ENCODE peak calls at places on chromosomes 13 and 19, in ten cellular contexts. N is brain microvascular endothelial cell, E is H9, K is ascending aorta, S is left lung, U is A673, J is cardiac muscle cell, R is Peyer's patch, D is endodermal cell, L is BE2C. V is an unnamed sample. For H3K27me3, the result is how much of the 10 kb centered on the place peaks cover.

GRCh38 chr19:1133471-1133929 is 29.7 kb downstream of the GPX4 start:
- DNase-seq in N (no peak), E (peak), K (no peak), S (no peak), U (peak), J (no peak), R (peak), D (peak), L (no peak), V (peak)

GRCh38 chr13:83622422-83622784 is 259.9 kb downstream of the SLITRK1 start:
- DNase-seq in N (peak), E (no peak), K (no peak), S (no peak), U (no peak), J (no peak), R (no peak), D (no peak), L (no peak), V (no peak)

GRCh38 chr13:102091231-102091630 is 310.6 kb downstream of the FGF14 start:
- DNase-seq in N (peak), E (peak), K (no peak), S (no peak), U (peak), J (peak), R (no peak), D (peak), L (peak), V (no peak)

GRCh38 chr19:3612330-3612729 is 5.7 kb upstream of the TBXA2R start:
- DNase-seq in N (no peak), E (no peak), K (no peak), S (no peak), U (no peak), J (no peak), R (no peak), D (no peak), L (no peak), V (no peak)

GRCh38 chr19:29516821-29517395 is 8.9 kb upstream of the VSTM2B start:
- DNase-seq in N (no peak), E (no peak), K (no peak), S (no peak), U (no peak), J (no peak), R (no peak), D (no peak), L (no peak), V (no peak)

GRCh38 chr19:19407640-19407933 is 2.1 kb downstream of the GATAD2A start:
- DNase-seq in N (no peak), E (no peak), K (no peak), S (no peak), U (no peak), J (no peak), R (no peak), D (no peak), L (no peak), V (no peak)

GRCh38 chr13:47114030-47114429 is 217.2 kb upstream of the HTR2A start:
- DNase-seq in N (peak), E (no peak), K (no peak), S (no peak), U (no peak), J (no peak), R (no peak), D (no peak), L (no peak), V (no peak)

GRCh38 chr13:109369357-109370052 is 416.9 kb downstream of the IRS2 start:
- DNase-seq in N (no peak), E (no peak), K (no peak), S (no peak), U (no peak), J (no peak), R (no peak), D (no peak), L (peak), V (no peak)

GRCh38 chr13:104327217-104327616 is 1261.0 kb upstream of the SLC10A2 start:
- DNase-seq in N (no peak), E (no peak), K (no peak), S (no peak), U (no peak), J (no peak), R (no peak), D (no peak), L (no peak), V (no peak)

GRCh38 chr19:13149628-13150186 is 468 bp downstream of the STX10 start:
- DNase-seq in N (peak), E (peak), K (peak), S (peak), U (peak), J (peak), R (peak), D (peak), L (peak), V (peak)

GRCh38 chr13:113922412-113923118 is 51.3 kb downstream of the C13orf46 start:
- DNase-seq in N (no peak), E (peak), K (no peak), S (no peak), U (no peak), J (no peak), R (no peak), D (peak), L (no peak), V (no peak)

GRCh38 chr13:106373304-106373988 is 162.0 kb downstream of the EFNB2 start:
- DNase-seq in N (no peak), E (no peak), K (no peak), S (no peak), U (peak), J (no peak), R (no peak), D (no peak), L (no peak), V (no peak)

GRCh38 chr13:99344610-99345208 is 37.5 kb upstream of the GPR183 start:
- DNase-seq in N (no peak), E (no peak), K (no peak), S (no peak), U (no peak), J (no peak), R (no peak), D (no peak), L (no peak), V (no peak)

GRCh38 chr19:872266-872951 is 12.9 kb downstream of the CFD start:
- DNase-seq in N (no peak), E (peak), K (no peak), S (no peak), U (peak), J (peak), R (peak), D (peak), L (peak), V (peak)

GRCh38 chr13:60379837-60380236 is 17.2 kb upstream of the TDRD3 start:
- DNase-seq in N (no peak), E (no peak), K (no peak), S (no peak), U (peak), J (no peak), R (no peak), D (no peak), L (no peak), V (no peak)

GRCh38 chr19:44737238-44738160 is 11.0 kb upstream of the BCL3 start:
- DNase-seq in N (peak), E (peak), K (no peak), S (no peak), U (no peak), J (no peak), R (no peak), D (no peak), L (no peak), V (no peak)

GRCh38 chr13:98447881-98448641 is 128.8 kb downstream of the STK24 start:
- DNase-seq in N (no peak), E (peak), K (no peak), S (no peak), U (peak), J (peak), R (no peak), D (peak), L (peak), V (no peak)

GRCh38 chr19:47994209-47994802 is at the start of gene ELSPBP1:
- DNase-seq in N (no peak), E (no peak), K (no peak), S (no peak), U (peak), J (no peak), R (no peak), D (no peak), L (no peak), V (no peak)

GRCh38 chr19:47996230-47996727 is 1.8 kb downstream of the ELSPBP1 start:
- DNase-seq in N (no peak), E (no peak), K (no peak), S (no peak), U (no peak), J (no peak), R (no peak), D (no peak), L (no peak), V (no peak)

GRCh38 chr19:47992070-47992469 is at the start of gene BSPH1:
- DNase-seq in N (no peak), E (no peak), K (no peak), S (no peak), U (no peak), J (no peak), R (no peak), D (no peak), L (no peak), V (no peak)

GRCh38 chr19:47991191-47991808 is 670 bp downstream of the BSPH1 start:
- DNase-seq in N (no peak), E (no peak), K (no peak), S (no peak), U (no peak), J (no peak), R (no peak), D (no peak), L (no peak), V (no peak)
- H3K27me3 ChIP-seq in N (under half), E (under half), K (under half), S (under half), U (under half), J (under half), R (under half), D (under half), L (under half), V (under half)

DNA sequence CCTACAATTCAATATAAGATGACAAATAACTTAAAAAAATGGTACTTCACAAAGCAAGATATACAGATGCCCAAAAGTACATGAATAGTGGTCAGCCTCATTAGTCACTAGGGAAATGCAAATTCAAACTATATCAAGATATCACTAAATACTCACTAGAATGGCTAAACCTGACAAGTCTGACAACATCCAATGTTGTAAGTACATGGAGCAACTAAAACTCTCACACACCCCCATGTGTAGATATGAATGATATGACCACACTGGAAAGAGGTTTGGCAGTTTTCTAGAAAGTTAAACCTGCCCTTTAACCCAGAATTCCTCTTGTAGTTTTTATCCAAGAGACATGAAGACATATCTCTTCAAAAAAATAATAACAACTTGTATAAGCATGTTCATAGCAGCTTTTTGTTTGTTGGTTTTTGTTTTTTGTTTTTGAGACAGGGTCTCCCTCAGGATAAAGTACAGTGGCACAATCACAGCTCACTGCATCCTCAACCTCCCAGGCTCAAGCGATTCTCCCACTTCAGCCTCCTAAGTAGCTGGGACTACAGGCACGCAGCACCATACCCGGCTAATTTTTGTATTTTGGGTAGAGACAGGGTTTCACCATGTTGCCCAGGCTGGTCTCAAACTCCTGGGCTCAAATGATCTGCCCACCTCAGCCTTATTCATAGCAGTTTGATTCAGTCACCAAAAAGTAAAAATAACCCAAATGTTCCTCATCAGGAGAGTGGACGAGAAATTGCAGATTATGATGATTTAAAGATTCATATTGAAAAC is 55.1 kb downstream of the RFX2 start:
- DNase-seq in N (no peak), E (no peak), K (no peak), S (no peak), U (no peak), J (no peak), R (no peak), D (no peak), L (no peak), V (no peak)
- H3K27me3 ChIP-seq in N (under half), E (under half), K (under half), S (under half), U (under half), J (under half), R (under half), D (under half), L (under half), V (under half)

GRCh38 chr19:55449469-55449868 is 6.4 kb upstream of the SHISA7 start:
- DNase-seq in N (no peak), E (no peak), K (no peak), S (no peak), U (no peak), J (no peak), R (no peak), D (no peak), L (no peak), V (no peak)
- H3K27me3 ChIP-seq in N (under half), E (under half), K (under half), S (under half), U (under half), J (half or more), R (under half), D (half or more), L (under half), V (under half)

DNA sequence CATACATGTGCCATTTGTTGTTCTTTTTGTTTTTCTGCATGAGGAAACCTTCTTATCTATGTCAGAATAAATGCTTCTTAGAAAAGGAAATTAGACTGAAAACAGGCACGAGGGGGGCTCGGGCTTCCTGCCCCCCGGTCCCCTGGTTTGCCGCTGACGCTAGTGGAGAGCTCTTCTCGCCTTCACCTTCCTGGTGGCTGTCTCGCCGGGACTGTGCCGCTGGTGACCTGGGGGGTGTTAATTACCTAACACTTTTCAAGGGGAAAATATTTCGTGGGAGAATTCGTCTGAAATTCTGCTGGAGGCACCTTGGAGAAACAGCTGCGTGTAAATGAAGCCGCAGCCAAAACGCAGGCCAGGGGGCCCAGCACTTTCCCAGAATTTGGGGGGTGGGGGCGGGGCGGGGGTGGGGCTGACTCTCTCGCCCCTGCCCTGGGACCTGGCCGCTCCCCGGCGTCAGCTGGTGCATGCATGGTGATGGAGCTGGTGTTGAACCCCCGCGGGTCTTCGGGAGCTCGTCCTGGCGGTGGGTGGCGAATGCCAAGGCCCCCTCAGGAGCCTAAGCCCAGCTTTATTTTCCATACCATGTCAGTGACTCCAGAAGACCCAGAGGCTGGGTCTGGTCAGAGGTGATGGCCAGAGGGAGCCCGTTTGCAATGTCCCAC is 58.3 kb upstream of the MCF2L start:
- DNase-seq in N (no peak), E (no peak), K (no peak), S (no peak), U (no peak), J (no peak), R (no peak), D (peak), L (no peak), V (no peak)
- H3K27me3 ChIP-seq in N (under half), E (under half), K (under half), S (under half), U (under half), J (under half), R (under half), D (under half), L (under half), V (under half)

DNA sequence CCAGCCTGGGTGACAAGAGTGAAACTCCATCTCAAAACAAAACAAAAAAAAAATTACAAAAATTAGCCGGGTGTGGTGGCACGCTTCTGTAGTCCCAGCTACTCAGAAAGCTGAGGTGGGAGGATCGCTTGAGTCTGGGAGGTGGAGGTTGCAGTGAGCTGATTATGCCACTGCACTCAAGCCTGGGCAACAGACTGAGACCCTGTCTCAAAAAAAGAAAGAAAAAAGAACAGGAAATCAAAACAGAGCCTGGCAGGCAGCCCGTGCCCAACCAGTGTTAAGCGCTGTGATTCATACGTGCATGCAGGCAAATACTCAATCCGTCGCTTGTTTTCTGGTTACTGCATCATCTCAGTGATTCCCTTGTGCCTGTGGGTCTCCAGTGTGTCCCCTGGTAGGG is 18.2 kb downstream of the DDX39A start:
- DNase-seq in N (peak), E (no peak), K (no peak), S (no peak), U (peak), J (no peak), R (no peak), D (no peak), L (no peak), V (no peak)
- H3K27me3 ChIP-seq in N (under half), E (under half), K (under half), S (under half), U (under half), J (under half), R (under half), D (under half), L (under half), V (under half)